ENCODE peak calls at places on chromosomes 7 and 10, in five cellular contexts. B is C1 segment of cervical spinal cord; E is activated CD4-positive, alpha-beta T cell treated with anti-CD3 and anti-CD28 coated beads for 48 hours; T is amniotic epithelial cell; R is stimulated activated naive CD4-positive, alpha-beta T cell. Q is an unnamed sample.

GRCh38 chr7:129793506-129794310 is 159.1 kb downstream of the UBE2H start:
- DNase-seq in B (no peak), E (no peak), T (no peak), R (no peak), Q (no peak)

GRCh38 chr10:120041807-120042545 is 149.4 kb downstream of the SEC23IP start:
- DNase-seq in B (no peak), E (no peak), T (no peak), R (no peak), Q (no peak)

GRCh38 chr10:14399641-14400040 is 68.9 kb upstream of the FRMD4A start:
- DNase-seq in B (no peak), E (no peak), T (no peak), R (no peak), Q (no peak)

GRCh38 chr7:96739609-96740008 is 30.0 kb upstream of the SEM1 start:
- DNase-seq in B (no peak), E (no peak), T (no peak), R (no peak), Q (no peak)

GRCh38 chr10:24974978-24975377 is 22.6 kb upstream of the PRTFDC1 start:
- DNase-seq in B (no peak), E (no peak), T (peak; percentile 96), R (no peak), Q (peak; percentile 48)

GRCh38 chr7:127885843-127886242 is 145.4 kb downstream of the LRRC4 start:
- DNase-seq in B (no peak), E (no peak), T (peak; percentile 71), R (no peak), Q (peak; percentile 20)

GRCh38 chr10:74122060-74122459 is 28.6 kb downstream of the AP3M1 start:
- DNase-seq in B (no peak), E (no peak), T (no peak), R (no peak), Q (no peak)

GRCh38 chr10:72291019-72291532 is 17.4 kb downstream of the DDIT4 start:
- DNase-seq in B (no peak), E (peak; percentile 68), T (peak; percentile 46), R (peak; percentile 42), Q (no peak)

GRCh38 chr7:24318326-24318725 is 34.3 kb downstream of the NPY start:
- DNase-seq in B (no peak), E (peak; percentile 7), T (peak; percentile 11), R (no peak), Q (no peak)

GRCh38 chr7:86164827-86165226 is 478.9 kb upstream of the GRM3 start:
- DNase-seq in B (no peak), E (no peak), T (no peak), R (no peak), Q (no peak)

GRCh38 chr10:133142523-133143199 is 17.4 kb upstream of the KNDC1 start:
- DNase-seq in B (no peak), E (no peak), T (no peak), R (no peak), Q (no peak)